ENCODE peak calls at places on chromosome 22, in four cellular contexts. A is lower leg skin, S is IMR-90, I is cardiac muscle cell. T is an unnamed sample.

GRCh38 chr22:28243539-28243938 is 324.5 kb upstream of the PITPNB start:
- DNase-seq in A (no peak), S (no peak), I (no peak), T (no peak)

GRCh38 chr22:49564666-49565515 is 262.8 kb downstream of the BRD1 start:
- DNase-seq in A (no peak), S (no peak), I (no peak), T (no peak)

GRCh38 chr22:23705358-23705757 is 14.5 kb downstream of the RGL4 start:
- DNase-seq in A (no peak), S (no peak), I (no peak), T (no peak)

GRCh38 chr22:42416671-42417230 is 15.5 kb downstream of the NFAM1 start:
- DNase-seq in A (no peak), S (no peak), I (no peak), T (no peak)

GRCh38 chr22:20430641-20431519 is 6.7 kb downstream of the SCARF2 start:
- DNase-seq in A (no peak), S (no peak), I (peak; percentile 80), T (peak; percentile 47)

GRCh38 chr22:29079218-29079901 is 6.5 kb downstream of the KREMEN1 start:
- DNase-seq in A (no peak), S (no peak), I (no peak), T (no peak)

GRCh38 chr22:50714631-50715179 is 23.3 kb upstream of the ACR start:
- DNase-seq in A (no peak), S (no peak), I (no peak), T (no peak)

GRCh38 chr22:49023879-49024774 is 803.5 kb downstream of the BRD1 start:
- DNase-seq in A (no peak), S (no peak), I (no peak), T (no peak)

GRCh38 chr22:22603470-22603947 is 40.9 kb upstream of the GGTLC2 start:
- DNase-seq in A (no peak), S (no peak), I (no peak), T (no peak)

GRCh38 chr22:48320671-48321515 is 1506.8 kb downstream of the BRD1 start:
- DNase-seq in A (no peak), S (no peak), I (no peak), T (no peak)

GRCh38 chr22:36464715-36465231 is 16.7 kb downstream of the TXN2 start:
- DNase-seq in A (no peak), S (no peak), I (no peak), T (no peak)

GRCh38 chr22:20251491-20251890 is 16.6 kb downstream of the RTN4R start:
- DNase-seq in A (no peak), S (no peak), I (no peak), T (no peak)

GRCh38 chr22:19449422-19449767 is 1.9 kb upstream of the C22orf39 start:
- DNase-seq in A (no peak), S (no peak), I (no peak), T (no peak)

GRCh38 chr22:20514658-20515406 is 7.4 kb downstream of the MED15 start:
- DNase-seq in A (peak; percentile 67), S (peak; percentile 96), I (no peak), T (no peak)

GRCh38 chr22:19287889-19288288 is 3.6 kb downstream of the CLTCL1 start:
- DNase-seq in A (no peak), S (peak; percentile 86), I (no peak), T (no peak)

GRCh38 chr22:19290400-19291217 is 910 bp downstream of the CLTCL1 start:
- DNase-seq in A (no peak), S (no peak), I (peak; percentile 11), T (no peak)

GRCh38 chr22:46131151-46131587 is 19.2 kb upstream of the PPARA start:
- DNase-seq in A (no peak), S (no peak), I (no peak), T (no peak)

GRCh38 chr22:50712341-50713007 is 25.5 kb upstream of the ACR start:
- DNase-seq in A (no peak), S (no peak), I (no peak), T (no peak)

GRCh38 chr22:23369054-23369685 is 188.9 kb downstream of the BCR start:
- DNase-seq in A (peak; percentile 3), S (no peak), I (no peak), T (no peak)

GRCh38 chr22:19715286-19715939 is 1.1 kb downstream of the SEPTIN5 start:
- DNase-seq in A (no peak), S (no peak), I (no peak), T (no peak)

GRCh38 chr22:47129902-47130301 is 367.5 kb downstream of the TBC1D22A start:
- DNase-seq in A (peak; percentile 76), S (no peak), I (no peak), T (no peak)

GRCh38 chr22:47615051-47615450 is 852.6 kb downstream of the TBC1D22A start:
- DNase-seq in A (no peak), S (no peak), I (no peak), T (no peak)

GRCh38 chr22:27151407-27151806 is 494.0 kb downstream of the MIAT start:
- DNase-seq in A (no peak), S (no peak), I (no peak), T (no peak)

GRCh38 chr22:22702159-22702873 is 57.9 kb downstream of the GGTLC2 start:
- DNase-seq in A (no peak), S (no peak), I (no peak), T (no peak)

GRCh38 chr22:20127318-20127868 is 4.2 kb upstream of the ZDHHC8 start:
- DNase-seq in A (no peak), S (no peak), I (no peak), T (no peak)

GRCh38 chr22:28012811-28013460 is 93.9 kb upstream of the PITPNB start:
- DNase-seq in A (peak; percentile 70), S (no peak), I (no peak), T (no peak)

GRCh38 chr22:30435674-30436126 is 10.1 kb downstream of the MTFP1 start:
- DNase-seq in A (peak; percentile 23), S (no peak), I (no peak), T (peak; percentile 60)

GRCh38 chr22:47174671-47175111 is 412.2 kb downstream of the TBC1D22A start:
- DNase-seq in A (no peak), S (no peak), I (no peak), T (no peak)

GRCh38 chr22:27913162-27913741 is 5.8 kb downstream of the PITPNB start:
- DNase-seq in A (no peak), S (peak; percentile 29), I (peak; percentile 83), T (no peak)

GRCh38 chr22:28585324-28585723 is 94.3 kb downstream of the TTC28 start:
- DNase-seq in A (no peak), S (no peak), I (no peak), T (no peak)

GRCh38 chr22:17999851-18000250 is 24.5 kb downstream of the MICAL3 start:
- DNase-seq in A (no peak), S (no peak), I (no peak), T (no peak)

GRCh38 chr22:19086944-19087343 is 35.3 kb downstream of the DGCR2 start:
- DNase-seq in A (no peak), S (peak; percentile 69), I (no peak), T (no peak)

GRCh38 chr22:22697377-22698120 is 53.1 kb downstream of the GGTLC2 start:
- DNase-seq in A (no peak), S (no peak), I (no peak), T (no peak)

GRCh38 chr22:27116295-27116694 is 458.9 kb downstream of the MIAT start:
- DNase-seq in A (no peak), S (no peak), I (no peak), T (no peak)

GRCh38 chr22:30116362-30117117 is 36.3 kb downstream of the HORMAD2 start:
- DNase-seq in A (no peak), S (peak; percentile 78), I (no peak), T (no peak)

GRCh38 chr22:22248878-22249277 is 4.3 kb downstream of the VPREB1 start:
- DNase-seq in A (no peak), S (no peak), I (no peak), T (no peak)

GRCh38 chr22:23533328-23533762 is 46.7 kb downstream of the IGLL1 start:
- DNase-seq in A (no peak), S (peak; percentile 10), I (peak; percentile 84), T (no peak)

GRCh38 chr22:41021655-41022454 is 70.5 kb upstream of the EP300 start:
- DNase-seq in A (peak; percentile 62), S (peak; percentile 16), I (peak; percentile 77), T (peak; percentile 32)
- TF ChIP-seq CTCF in A (no peak), S (no peak), I (no peak), T (no peak)

GRCh38 chr22:31490496-31490925 is 869 bp upstream of the EIF4ENIF1 start:
- DNase-seq in A (peak; percentile 52), S (peak; percentile 79), I (peak; percentile 57), T (peak; percentile 41)
- TF ChIP-seq CTCF in A (no peak), S (no peak), I (no peak), T (no peak)

GRCh38 chr22:37778370-37779009 is 29.2 kb upstream of the GCAT start:
- DNase-seq in A (no peak), S (no peak), I (no peak), T (no peak)

GRCh38 chr22:37777122-37777687 is 30.5 kb upstream of the GCAT start:
- DNase-seq in A (peak; percentile 76), S (peak; percentile 94), I (no peak), T (no peak)

GRCh38 chr22:37784829-37785495 is 22.8 kb upstream of the GCAT start:
- DNase-seq in A (no peak), S (no peak), I (no peak), T (no peak)

GRCh38 chr22:37782340-37783168 is 25.2 kb upstream of the GCAT start:
- DNase-seq in A (no peak), S (peak; percentile 44), I (no peak), T (no peak)

DNA sequence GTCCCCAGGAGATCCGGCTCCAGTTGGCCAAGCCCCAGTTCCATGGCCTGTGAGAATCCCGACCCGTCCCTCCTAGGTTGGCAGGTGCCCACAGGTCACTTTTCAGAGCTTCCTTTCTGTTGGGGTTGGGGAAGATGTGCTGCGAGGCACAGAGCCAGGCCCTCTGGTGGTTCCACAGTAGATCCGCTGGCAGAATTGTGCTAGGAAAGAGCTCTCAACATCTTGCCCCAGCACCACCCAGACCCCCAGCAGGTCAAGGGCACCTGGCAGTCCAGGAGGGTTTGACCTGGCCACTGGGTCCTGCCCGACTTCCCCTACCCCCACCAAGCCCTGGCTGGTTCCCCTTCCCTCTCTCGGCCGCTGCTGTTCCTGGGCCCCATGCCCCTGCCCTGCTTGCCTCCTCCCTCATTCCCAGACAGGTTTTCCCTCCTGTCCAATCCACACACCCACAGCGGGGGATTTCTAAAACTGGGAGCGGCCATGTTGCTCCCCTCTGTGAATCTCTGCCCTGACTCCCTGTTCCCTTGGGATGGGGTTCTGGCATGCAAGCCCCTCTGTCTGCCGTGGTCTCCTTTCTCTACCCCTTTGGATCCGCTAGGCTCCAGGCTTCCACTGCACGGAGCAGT is 26.2 kb upstream of the GCAT start:
- DNase-seq in A (no peak), S (peak; percentile 19), I (no peak), T (no peak)
- TF ChIP-seq CTCF in A (no peak), S (peak; percentile 18), I (peak; percentile 35), T (no peak)

DNA sequence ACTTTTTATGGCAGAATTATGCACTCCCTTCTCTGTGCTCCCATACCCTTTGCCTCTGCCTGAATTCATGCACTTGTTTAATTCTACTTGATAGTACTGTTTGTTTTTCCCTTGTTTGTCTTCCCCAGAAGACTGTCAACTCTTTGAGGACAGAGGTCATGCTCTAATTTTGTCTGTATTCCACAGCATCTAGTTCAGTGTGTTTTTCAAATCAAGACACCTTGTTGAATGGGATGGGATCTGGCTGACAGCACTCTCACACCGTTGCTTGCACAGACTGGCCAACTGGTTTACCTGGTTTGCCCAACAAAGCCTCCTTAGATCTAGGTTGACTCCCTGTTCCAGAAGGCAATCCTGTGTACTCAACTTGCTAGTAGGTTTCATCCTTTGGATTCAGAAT is 121.2 kb upstream of the TIMP3 start:
- DNase-seq in A (no peak), S (no peak), I (no peak), T (no peak)
- TF ChIP-seq CTCF in A (no peak), S (no peak), I (no peak), T (no peak)

GRCh38 chr22:38144025-38144405 is 33.5 kb upstream of the BAIAP2L2 start:
- DNase-seq in A (no peak), S (no peak), I (no peak), T (peak; percentile 31)
- TF ChIP-seq CTCF in A (no peak), S (no peak), I (no peak), T (no peak)

T was measured in natural killer cell.